ENCODE peak calls at places on chromosomes 3 and 15, in five cellular contexts. Q is heart left ventricle; U is GM12865; I is CD8-positive, alpha-beta T cell; C is nephron progenitor cell. E is an unnamed sample.
A peak's percentile ranks its signal among the peaks of the same experiment; 100 is the strongest.

GRCh38 chr3:159158213-159158612 is 356.4 kb downstream of the MFSD1 start:
- DNase-seq in U (peak; percentile 6), Q (no peak), C (no peak), I (no peak), E (no peak)

GRCh38 chr3:189720746-189721426 is 89.7 kb downstream of the TP63 start:
- DNase-seq in U (no peak), I (no peak), Q (no peak), C (no peak), E (no peak)

GRCh38 chr3:172341482-172342059 is 106.7 kb downstream of the GHSR start:
- DNase-seq in U (peak; percentile 70), I (no peak), Q (no peak), C (peak; percentile 12), E (no peak)

GRCh38 chr15:67906382-67906781 is 66.5 kb upstream of the RNU6-1 start:
- DNase-seq in I (no peak), C (no peak), Q (no peak), U (no peak), E (no peak)

GRCh38 chr15:74040115-74040850 is 42.1 kb downstream of the GOLGA6A start:
- DNase-seq in C (no peak), U (no peak), I (no peak), Q (peak; percentile 78), E (no peak)

GRCh38 chr3:103403191-103403590 is 968.4 kb downstream of the ZPLD1 start:
- DNase-seq in C (no peak), U (no peak), I (no peak), Q (no peak), E (no peak)

GRCh38 chr3:149673393-149673792 is 15.6 kb upstream of the WWTR1 start:
- DNase-seq in C (no peak), I (no peak), Q (no peak), U (no peak), E (no peak)

GRCh38 chr3:151900460-151900859 is 27.0 kb downstream of the SUCNR1 start:
- DNase-seq in U (no peak), C (no peak), Q (no peak), I (no peak), E (no peak)

GRCh38 chr3:82055792-82056191 is 294.3 kb upstream of the GBE1 start:
- DNase-seq in I (no peak), C (no peak), U (no peak), Q (no peak), E (no peak)

GRCh38 chr15:64891546-64891945 is 20.2 kb upstream of the ANKDD1A start:
- DNase-seq in U (peak; percentile 26), Q (no peak), I (no peak), C (no peak), E (no peak)

GRCh38 chr3:71393745-71394144 is 189.8 kb downstream of the FOXP1 start:
- DNase-seq in I (no peak), Q (no peak), C (no peak), U (no peak), E (no peak)

GRCh38 chr3:62142696-62143095 is 230.7 kb downstream of the FEZF2 start:
- DNase-seq in U (no peak), I (no peak), Q (no peak), C (no peak), E (no peak)

GRCh38 chr3:111613294-111613693 is 18.1 kb upstream of the ZBED2 start:
- DNase-seq in I (no peak), Q (no peak), U (no peak), C (no peak), E (no peak)

GRCh38 chr3:71673486-71673885 is 51.7 kb downstream of the EIF4E3 start:
- DNase-seq in Q (no peak), C (no peak), U (no peak), I (no peak), E (no peak)

GRCh38 chr3:117322866-117323265 is 613.3 kb downstream of the TUSC7 start:
- DNase-seq in C (peak; percentile 9), I (no peak), U (peak; percentile 10), Q (no peak), E (no peak)

GRCh38 chr3:56758539-56758981 is 43.2 kb downstream of the ARHGEF3 start:
- DNase-seq in C (no peak), Q (no peak), U (peak; percentile 90), I (peak; percentile 17), E (no peak)

GRCh38 chr3:70360985-70361384 is 48.5 kb upstream of the MDFIC2 start:
- DNase-seq in U (peak; percentile 46), I (no peak), Q (no peak), C (no peak), E (no peak)

GRCh38 chr15:66865622-66866611 is 163.9 kb downstream of the SMAD6 start:
- DNase-seq in Q (no peak), I (no peak), C (no peak), U (peak; percentile 83), E (no peak)

GRCh38 chr3:38154625-38155255 is 10.6 kb upstream of the OXSR1 start:
- DNase-seq in C (no peak), U (peak; percentile 32), I (no peak), Q (no peak), E (no peak)

GRCh38 chr3:69422751-69423150 is 36.9 kb upstream of the FRMD4B start:
- DNase-seq in I (no peak), U (no peak), Q (no peak), C (no peak), E (no peak)

GRCh38 chr3:71419369-71419768 is 164.2 kb downstream of the FOXP1 start:
- DNase-seq in U (no peak), I (no peak), C (no peak), Q (no peak), E (no peak)

GRCh38 chr3:4224331-4224730 is 78.8 kb upstream of the SETMAR start:
- DNase-seq in U (no peak), C (no peak), Q (no peak), I (no peak), E (no peak)

GRCh38 chr3:38576131-38577088 is 73.1 kb downstream of the SCN5A start:
- DNase-seq in U (no peak), C (no peak), Q (peak; percentile 8), I (no peak), E (no peak)

GRCh38 chr15:62482715-62483429 is 317.8 kb upstream of the C2CD4B start:
- DNase-seq in C (peak; percentile 17), U (peak; percentile 85), I (no peak), Q (no peak), E (peak; percentile 22)

DNA sequence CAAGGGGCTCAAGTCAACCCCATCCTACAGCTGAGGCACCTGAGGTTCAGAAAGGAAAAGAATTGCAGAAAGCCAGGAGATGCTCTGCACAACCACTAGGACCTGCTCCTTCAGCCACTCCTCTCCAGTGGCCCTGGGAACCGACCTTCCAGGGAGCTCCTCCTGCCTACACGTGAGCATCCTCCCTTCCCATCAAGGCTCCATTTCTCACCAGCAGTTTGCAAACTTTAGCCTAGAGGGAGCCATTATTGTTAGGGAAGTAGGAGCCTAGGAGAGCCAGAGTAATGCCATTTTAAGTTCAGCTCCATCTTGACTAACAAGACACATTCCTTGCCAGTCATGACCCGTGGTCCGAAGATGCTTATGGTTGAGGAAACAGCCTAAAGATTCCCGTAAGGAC is 11.2 kb upstream of the CHCHD6 start:
- DNase-seq in U (no peak), Q (no peak), I (no peak), C (no peak), E (no peak)
- TF ChIP-seq CTCF in U (no peak), Q (no peak), I (no peak), C (no peak), E (no peak)

GRCh38 chr3:45631486-45631885 is 36.9 kb downstream of the LIMD1 start:
- DNase-seq in U (peak; percentile 28), I (no peak), Q (no peak), C (no peak), E (no peak)

GRCh38 chr3:45635475-45636256 is 41.1 kb downstream of the LIMD1 start:
- DNase-seq in C (no peak), U (no peak), I (no peak), Q (no peak), E (no peak)

GRCh38 chr3:45628746-45629145 is 34.2 kb downstream of the LIMD1 start:
- DNase-seq in U (no peak), Q (no peak), C (no peak), I (no peak), E (no peak)

GRCh38 chr3:45630325-45630724 is 35.8 kb downstream of the LIMD1 start:
- DNase-seq in I (no peak), Q (no peak), U (no peak), C (no peak), E (no peak)

DNA sequence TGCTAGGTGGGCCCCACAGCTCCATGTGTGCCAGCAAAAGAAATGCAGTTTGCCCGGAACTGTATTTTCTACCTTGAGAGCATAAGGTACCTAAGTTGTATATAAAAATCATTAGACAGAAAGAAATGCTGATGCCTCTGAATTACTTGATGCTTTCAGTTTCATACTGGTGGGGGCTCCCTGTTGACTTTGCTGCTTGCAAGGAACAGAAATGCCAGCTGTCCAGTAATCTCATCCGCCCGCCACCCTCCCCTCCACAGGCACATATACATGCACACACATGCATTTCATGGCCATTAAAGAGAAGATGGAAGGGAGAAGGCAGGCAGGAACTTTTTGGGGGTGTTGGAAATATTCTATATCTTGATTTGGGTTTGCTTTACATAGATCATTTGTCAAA is 38.4 kb downstream of the LIMD1 start:
- DNase-seq in I (no peak), Q (no peak), U (no peak), C (no peak), E (no peak)
- TF ChIP-seq CTCF in I (no peak), Q (no peak), U (no peak), C (no peak), E (no peak)

DNA sequence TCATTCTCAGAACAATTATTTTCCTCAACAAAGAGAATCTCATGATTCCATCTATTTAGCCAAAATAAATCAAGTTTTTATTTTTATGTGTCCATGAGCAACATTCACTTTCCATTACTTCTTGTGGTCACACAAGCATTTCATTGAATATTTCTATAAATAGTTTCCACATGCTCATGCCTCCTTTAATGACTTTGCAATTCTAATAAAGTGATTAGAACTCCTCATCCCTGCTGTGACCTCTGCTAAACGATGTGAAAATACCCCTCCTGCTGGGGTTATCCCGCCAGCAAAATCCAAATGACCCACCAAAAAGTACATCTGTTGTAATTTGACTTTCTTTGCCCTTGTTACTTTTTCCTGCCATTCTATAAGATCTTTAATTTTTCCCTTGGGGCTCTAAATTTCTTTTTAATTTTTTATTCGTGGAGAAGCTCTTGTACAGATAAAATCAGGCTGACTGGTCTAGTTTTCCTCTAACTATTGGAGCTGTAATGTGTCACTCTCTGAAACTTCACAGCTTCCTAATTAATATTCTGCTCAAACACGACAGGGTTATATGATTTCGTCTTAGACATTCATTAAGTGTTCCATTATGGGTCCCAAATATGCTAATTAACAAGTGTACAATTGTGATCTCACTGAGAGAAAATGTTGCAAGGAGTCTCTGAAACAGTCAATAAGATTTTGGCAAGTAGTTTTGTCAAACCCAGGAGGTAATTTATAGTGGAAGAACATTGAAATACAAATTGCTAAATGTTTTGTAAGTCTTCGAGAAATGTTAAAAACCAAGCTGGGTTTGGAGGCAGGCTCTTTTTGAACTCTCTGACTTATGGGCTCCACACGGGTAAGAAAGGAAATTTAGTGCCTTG is 533.1 kb upstream of the NAALADL2 start:
- DNase-seq in I (no peak), C (no peak), U (no peak), Q (no peak), E (no peak)
- TF ChIP-seq CTCF in I (no peak), C (no peak), U (no peak), Q (no peak), E (no peak)

GRCh38 chr3:55673764-55674163 is 186.7 kb upstream of the WNT5A start:
- DNase-seq in I (no peak), Q (no peak), U (no peak), C (no peak), E (no peak)

GRCh38 chr3:55676643-55677042 is 189.5 kb upstream of the WNT5A start:
- DNase-seq in U (no peak), C (no peak), Q (no peak), I (no peak), E (no peak)

GRCh38 chr3:55678521-55679216 is 191.6 kb upstream of the WNT5A start:
- DNase-seq in U (no peak), Q (no peak), C (no peak), I (no peak), E (no peak)

GRCh38 chr3:55675478-55675877 is 188.4 kb upstream of the WNT5A start:
- DNase-seq in Q (no peak), C (no peak), I (no peak), U (peak; percentile 96), E (no peak)
- TF ChIP-seq CTCF in Q (no peak), C (no peak), I (no peak), U (peak; percentile 15), E (no peak)